ENCODE peak calls at places on chromosomes 11 and 22, in five cellular contexts. C is Calu3, L is astrocyte of the spinal cord, R is NCI-H2029, N is COR-L47. I is an unnamed sample.

GRCh38 chr11:11416917-11417316 is 63.9 kb upstream of the CSNK2A3 start:
- DNase-seq in C (no peak), N (no peak), R (no peak), L (peak), I (peak)

GRCh38 chr22:45528046-45528445 is 25.4 kb downstream of the FBLN1 start:
- DNase-seq in R (no peak), L (no peak), C (no peak), N (no peak), I (no peak)

GRCh38 chr11:66072518-66072917 is 2.4 kb downstream of the PACS1 start:
- DNase-seq in C (no peak), L (no peak), R (no peak), N (no peak), I (no peak)

GRCh38 chr22:46674367-46674781 is 54.2 kb downstream of the GRAMD4 start:
- DNase-seq in N (no peak), R (no peak), C (no peak), L (no peak), I (no peak)

GRCh38 chr11:105589346-105589745 is 20.5 kb upstream of the GRIA4 start:
- DNase-seq in L (peak), R (no peak), N (no peak), C (no peak), I (peak)

GRCh38 chr22:43101306-43101705 is 9.2 kb upstream of the BIK start:
- DNase-seq in L (no peak), N (no peak), R (no peak), C (no peak), I (no peak)

GRCh38 chr11:117457031-117457785 is 129.6 kb downstream of the CEP164 start:
- DNase-seq in L (no peak), N (peak), R (peak), C (no peak), I (no peak)

GRCh38 chr22:38030311-38031133 is 26.7 kb upstream of the PICK1 start:
- DNase-seq in R (no peak), L (no peak), N (no peak), C (no peak), I (no peak)

GRCh38 chr11:47786373-47786772 is 19.2 kb upstream of the FNBP4 start:
- DNase-seq in L (no peak), C (no peak), N (no peak), R (peak), I (no peak)

I was measured in renal cortical epithelial cell.